ENCODE peak calls at places on chromosomes 7 and 10, in eight cellular contexts. S is HCT116, U is K562, H is SK-N-SH, N is A549, X is GM12878, E is endothelial cell of umbilical vein, C is H1. L is an unnamed sample.

GRCh38 chr10:124006526-124006925 is 86.9 kb downstream of the CHST15 start:
- DNase-seq in S (no peak), U (no peak), H (no peak), N (no peak), X (no peak), E (no peak), C (no peak), L (no peak)

GRCh38 chr10:75034131-75034512 is 77.3 kb upstream of the SAMD8 start:
- DNase-seq in S (no peak), U (no peak), H (no peak), N (no peak), X (no peak), E (no peak), C (no peak), L (peak)

GRCh38 chr10:75016290-75016689 is 95.2 kb upstream of the SAMD8 start:
- DNase-seq in S (no peak), U (no peak), H (no peak), N (no peak), X (no peak), E (no peak), C (no peak), L (peak)

GRCh38 chr7:105862276-105862675 is 14.1 kb downstream of the ATXN7L1 start:
- DNase-seq in S (no peak), U (no peak), H (no peak), N (no peak), X (no peak), E (no peak), C (no peak), L (no peak)

GRCh38 chr7:76282344-76283253 is 19.9 kb upstream of the HSPB1 start:
- DNase-seq in S (no peak), U (peak), H (peak), N (no peak), X (no peak), E (no peak), C (peak), L (no peak)

GRCh38 chr7:81447351-81447952 is 322.4 kb downstream of the HGF start:
- DNase-seq in S (peak), U (peak), H (peak), N (peak), X (no peak), E (peak), C (no peak), L (peak)

GRCh38 chr10:114412907-114413386 is 8.6 kb upstream of the AFAP1L2 start:
- DNase-seq in S (peak), U (no peak), H (no peak), N (peak), X (no peak), E (peak), C (no peak), L (no peak)

GRCh38 chr7:55467047-55467593 is 102.0 kb downstream of the LANCL2 start:
- DNase-seq in S (no peak), U (no peak), H (peak), N (no peak), X (no peak), E (no peak), C (no peak), L (no peak)

GRCh38 chr7:83273699-83274098 is 111.0 kb upstream of the PCLO start:
- DNase-seq in S (no peak), U (no peak), H (no peak), N (no peak), X (no peak), E (no peak), C (no peak), L (no peak)

GRCh38 chr10:90871279-90871760 is 454 bp upstream of the RPP30 start:
- DNase-seq in S (no peak), U (peak), H (peak), N (peak), X (peak), E (peak), C (peak), L (peak)

GRCh38 chr7:64876792-64877713 is 26.0 kb upstream of the ZNF273 start:
- DNase-seq in S (no peak), U (no peak), H (peak), N (no peak), X (no peak), E (no peak), C (peak), L (peak)

GRCh38 chr10:25756784-25757183 is 177.2 kb upstream of the MYO3A start:
- DNase-seq in S (no peak), U (no peak), H (no peak), N (no peak), X (no peak), E (no peak), C (no peak), L (no peak)

GRCh38 chr7:71776726-71777125 is 635.4 kb downstream of the CALN1 start:
- DNase-seq in S (no peak), U (no peak), H (no peak), N (no peak), X (no peak), E (no peak), C (peak), L (no peak)

GRCh38 chr10:131778385-131778784 is 122.4 kb upstream of the PPP2R2D start:
- DNase-seq in S (no peak), U (no peak), H (no peak), N (no peak), X (no peak), E (no peak), C (peak), L (no peak)

GRCh38 chr7:66043681-66044497 is 31.7 kb upstream of the ASL start:
- DNase-seq in S (no peak), U (no peak), H (no peak), N (no peak), X (no peak), E (peak), C (peak), L (peak)

GRCh38 chr7:37081436-37081835 is 357.1 kb upstream of the AOAH start:
- DNase-seq in S (no peak), U (peak), H (no peak), N (no peak), X (peak), E (peak), C (no peak), L (peak)

GRCh38 chr7:115851291-115851690 is 179.3 kb downstream of the TFEC start:
- DNase-seq in S (peak), U (peak), H (no peak), N (no peak), X (no peak), E (peak), C (no peak), L (peak)

GRCh38 chr10:102962259-102962658 is 44.2 kb downstream of the CNNM2 start:
- DNase-seq in S (no peak), U (no peak), H (no peak), N (no peak), X (no peak), E (no peak), C (no peak), L (no peak)

GRCh38 chr10:102964713-102965112 is 46.6 kb downstream of the CNNM2 start:
- DNase-seq in S (no peak), U (no peak), H (no peak), N (no peak), X (no peak), E (no peak), C (no peak), L (no peak)

GRCh38 chr10:102965455-102965854 is 47.4 kb downstream of the CNNM2 start:
- DNase-seq in S (no peak), U (no peak), H (no peak), N (no peak), X (no peak), E (no peak), C (no peak), L (no peak)

GRCh38 chr10:102960158-102960557 is 42.1 kb downstream of the CNNM2 start:
- DNase-seq in S (no peak), U (no peak), H (no peak), N (no peak), X (no peak), E (no peak), C (no peak), L (no peak)

DNA sequence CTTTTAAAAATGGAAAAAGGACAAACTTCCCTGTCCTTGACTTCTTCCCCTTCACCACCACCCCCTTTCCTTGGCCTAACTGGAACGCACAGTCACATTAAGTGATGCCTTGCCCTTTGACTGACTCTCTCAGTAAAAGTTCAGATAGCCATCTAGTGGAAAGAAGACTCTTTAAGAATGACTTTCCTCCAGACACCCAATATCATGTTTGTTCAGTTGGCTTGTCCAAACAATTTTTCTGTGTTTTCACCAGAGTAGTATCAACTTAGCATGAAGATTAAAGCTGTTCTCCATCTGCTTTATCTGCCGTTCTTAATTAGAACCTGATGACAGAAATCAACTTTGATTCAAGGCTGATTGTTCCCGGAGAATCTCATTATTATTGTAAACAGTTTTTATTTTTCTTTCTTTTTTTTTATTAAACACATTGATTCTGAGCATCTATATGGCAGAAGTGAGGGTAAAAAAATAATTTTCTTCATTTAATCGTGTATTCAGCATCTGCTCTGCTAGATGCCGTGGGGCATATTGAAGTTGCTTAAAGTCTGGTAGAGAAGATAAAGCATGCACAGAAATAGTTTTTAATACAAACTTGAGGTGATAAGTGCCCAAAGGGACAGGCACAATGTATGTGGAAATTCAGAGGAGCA is 45.3 kb downstream of the CNNM2 start:
- DNase-seq in S (no peak), U (peak), H (peak), N (peak), X (no peak), E (peak), C (no peak), L (no peak)
- TF ChIP-seq CTCF in S (no peak), U (no peak), H (peak), N (no peak), X (no peak), E (no peak), C (no peak), L (no peak)

GRCh38 chr10:53716156-53716555 is 943.6 kb upstream of the MBL2 start:
- DNase-seq in S (no peak), U (no peak), H (no peak), N (no peak), X (no peak), E (no peak), C (no peak), L (no peak)
- TF ChIP-seq MAX in S (no peak), U (no peak), H (no peak), N (no peak), X (no peak), E (no peak), C (no peak), L (no peak)

GRCh38 chr10:125060851-125061556 is 99.4 kb downstream of the CTBP2 start:
- DNase-seq in S (peak), U (peak), H (peak), N (peak), X (no peak), E (peak), C (peak), L (peak)
- H3K4me3 ChIP-seq in S (no peak), U (no peak), H (no peak), N (no peak), X (no peak), E (no peak), C (no peak), L (no peak)

GRCh38 chr10:110169586-110169985 is 37.8 kb upstream of the MXI1 start:
- DNase-seq in S (no peak), U (no peak), H (no peak), N (no peak), X (no peak), E (no peak), C (peak), L (no peak)

GRCh38 chr10:110172155-110172554 is 35.2 kb upstream of the MXI1 start:
- DNase-seq in S (no peak), U (no peak), H (no peak), N (peak), X (no peak), E (no peak), C (no peak), L (no peak)

GRCh38 chr10:110168601-110169481 is 38.6 kb upstream of the MXI1 start:
- DNase-seq in S (no peak), U (no peak), H (no peak), N (no peak), X (no peak), E (no peak), C (peak), L (peak)

GRCh38 chr10:110171032-110171431 is 36.4 kb upstream of the MXI1 start:
- DNase-seq in S (no peak), U (no peak), H (no peak), N (no peak), X (no peak), E (no peak), C (peak), L (no peak)

DNA sequence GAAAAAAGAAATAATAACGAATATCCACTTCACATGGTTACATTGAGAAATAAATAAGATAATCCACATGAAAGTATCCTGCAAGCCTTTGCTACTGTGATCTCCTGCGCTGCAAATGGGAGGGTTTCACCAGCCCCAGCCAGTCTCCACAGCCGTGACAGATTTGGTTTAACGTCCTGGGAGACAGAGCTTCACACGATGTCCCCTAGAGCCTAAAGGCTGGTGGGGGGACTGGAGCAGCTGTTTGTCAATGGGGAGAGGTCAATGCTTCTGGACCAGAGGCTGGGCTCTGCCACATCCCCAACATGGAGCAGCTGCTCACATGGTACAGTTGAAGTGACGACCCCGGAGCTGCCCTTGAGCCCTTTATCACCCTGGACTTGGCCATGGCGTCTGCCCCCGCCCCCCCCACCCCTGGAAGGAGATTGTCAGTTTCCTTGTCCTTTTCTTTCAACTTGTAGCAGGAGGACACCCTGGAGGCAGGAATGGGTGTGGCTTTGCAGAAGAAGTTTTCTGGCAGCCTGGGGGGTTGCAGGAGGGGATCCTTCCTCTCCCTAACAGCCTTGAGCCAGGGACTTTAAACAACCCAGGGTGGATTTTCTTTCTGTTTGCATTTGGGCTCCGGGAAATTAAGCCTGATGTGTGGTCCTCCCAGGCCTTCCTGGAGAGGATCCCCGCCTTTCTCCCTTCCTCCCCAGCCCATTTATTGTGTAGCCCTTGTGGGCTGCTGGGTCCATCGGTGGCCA is 37.1 kb upstream of the MXI1 start:
- DNase-seq in S (no peak), U (no peak), H (no peak), N (no peak), X (no peak), E (no peak), C (peak), L (peak)
- TF ChIP-seq CTCF in S (no peak), U (no peak), H (no peak), N (no peak), X (no peak), E (no peak), C (no peak), L (no peak)

GRCh38 chr10:110285501-110285900 is 19.2 kb downstream of the SMNDC1 start:
- DNase-seq in S (no peak), U (no peak), H (no peak), N (no peak), X (no peak), E (no peak), C (no peak), L (no peak)
- TF ChIP-seq MAX in S (no peak), U (no peak), H (no peak), N (no peak), X (no peak), E (no peak), C (peak), L (no peak)

GRCh38 chr10:110873951-110874350 is 2.2 kb downstream of the PDCD4 start:
- DNase-seq in S (no peak), U (no peak), H (no peak), N (no peak), X (no peak), E (peak), C (no peak), L (no peak)
- H3K4me3 ChIP-seq in S (no peak), U (peak), H (peak), N (peak), X (peak), E (no peak), C (no peak), L (peak)

DNA sequence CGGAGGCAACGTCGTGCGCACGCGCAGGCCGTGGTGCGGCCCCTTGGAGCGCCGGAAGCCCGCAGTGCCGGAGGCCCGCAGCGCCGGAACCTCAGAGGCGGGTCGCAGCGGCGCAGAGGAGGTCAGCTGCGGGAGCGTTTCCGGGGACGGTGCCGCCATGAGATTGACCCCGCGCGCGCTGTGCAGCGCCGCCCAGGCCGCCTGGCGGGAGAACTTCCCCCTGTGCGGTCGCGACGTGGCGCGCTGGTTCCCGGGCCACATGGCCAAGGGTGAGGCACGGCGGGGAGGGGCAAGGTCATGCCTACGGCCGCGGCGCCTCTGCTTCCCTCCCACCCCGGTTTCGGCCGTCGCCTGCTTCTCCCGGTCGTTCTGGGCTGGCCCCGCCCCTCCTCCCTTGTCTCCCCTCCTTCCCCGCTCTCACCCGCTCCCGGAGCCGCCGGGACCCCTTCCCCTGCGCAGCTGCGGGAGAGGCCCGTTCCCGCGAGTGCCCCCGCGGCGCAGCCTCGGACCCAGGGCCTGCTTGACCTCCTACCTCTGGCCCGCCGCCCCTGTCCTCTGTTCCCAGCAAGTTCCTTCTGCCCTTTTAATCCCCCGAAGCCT is at the start of gene MTG1:
- DNase-seq in S (peak), U (peak), H (peak), N (peak), X (peak), E (peak), C (peak), L (peak)
- TF ChIP-seq CTCF in S (no peak), U (peak), H (peak), N (no peak), X (no peak), E (no peak), C (no peak), L (no peak)

DNA sequence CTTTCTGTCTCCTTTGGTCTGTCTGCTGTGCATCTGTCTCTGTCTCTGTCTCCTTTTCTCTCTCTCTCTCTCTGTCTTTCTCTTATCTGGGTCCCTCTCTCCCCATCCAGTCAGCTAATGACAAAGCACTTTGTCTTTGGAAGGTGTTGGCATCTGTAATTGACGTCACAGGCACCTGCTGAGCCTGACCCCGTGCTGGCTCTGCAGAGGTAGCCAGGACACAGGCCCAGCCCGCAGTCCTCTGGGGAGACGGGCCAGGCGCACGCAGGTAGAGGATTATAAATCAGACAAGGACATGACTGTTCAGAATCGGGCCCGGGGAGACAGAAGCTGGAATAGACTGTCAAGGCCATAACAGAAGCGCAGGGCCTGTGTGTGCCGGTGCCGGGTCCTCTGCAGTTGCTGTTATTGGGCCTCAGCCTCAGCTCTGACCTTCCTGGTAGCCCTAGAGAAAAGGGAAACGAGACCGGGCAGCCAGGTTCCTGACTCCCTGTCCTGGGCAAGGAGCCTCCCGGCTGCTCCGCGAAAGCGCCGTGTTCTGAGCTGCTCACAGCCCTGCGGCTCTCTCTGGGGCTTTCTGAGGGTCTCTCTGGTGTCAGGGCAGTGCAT is 10.7 kb upstream of the PSMG3 start:
- DNase-seq in S (no peak), U (peak), H (no peak), N (no peak), X (no peak), E (no peak), C (no peak), L (no peak)
- TF ChIP-seq MAX in S (no peak), U (no peak), H (no peak), N (no peak), X (no peak), E (no peak), C (no peak), L (no peak)

DNA sequence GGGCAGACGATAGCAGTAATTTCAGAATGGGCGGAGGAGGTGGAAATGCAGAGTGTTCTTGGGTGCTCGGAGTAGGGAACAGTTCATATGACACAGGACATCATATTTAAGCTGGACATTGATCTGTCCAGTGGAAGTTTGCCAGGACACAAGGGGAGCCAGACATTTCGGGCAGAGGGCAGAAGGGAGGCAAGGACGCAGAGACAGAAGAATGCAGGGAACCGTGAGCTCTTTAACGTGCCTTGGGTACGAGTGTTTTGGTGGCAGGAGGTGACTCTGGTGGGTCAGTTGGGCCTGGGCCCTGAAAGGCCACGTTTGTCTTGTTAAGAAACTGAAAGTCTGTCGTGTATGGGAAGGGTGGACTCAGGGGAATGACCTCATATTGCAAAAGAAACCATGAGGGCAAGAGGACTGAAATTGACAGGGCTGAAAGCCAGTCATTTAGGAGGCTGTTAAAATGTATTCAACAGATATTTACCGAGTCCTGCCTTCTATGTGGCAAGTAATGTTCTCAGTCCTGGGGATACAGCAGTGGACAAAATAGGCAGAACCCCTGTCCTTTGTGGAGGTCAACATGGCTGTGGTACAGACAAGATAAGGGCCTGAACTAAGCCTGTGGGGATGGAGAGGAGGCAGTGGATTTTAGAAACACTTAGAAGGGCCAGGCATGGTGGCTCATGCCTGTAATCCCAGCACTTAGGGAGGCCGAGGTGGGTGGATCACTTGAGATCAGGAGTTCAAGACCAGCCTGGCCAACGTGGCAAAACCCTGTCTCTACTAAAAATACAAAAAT is 2.2 kb downstream of the OPTN start:
- DNase-seq in S (no peak), U (no peak), H (no peak), N (no peak), X (no peak), E (no peak), C (no peak), L (no peak)
- H3K4me3 ChIP-seq in S (no peak), U (no peak), H (no peak), N (no peak), X (peak), E (no peak), C (no peak), L (no peak)